ENCODE peak calls at places on chromosomes 16 and 17, in five cellular contexts. Z is neuronal stem cell, O is mesenchymal stem cell, V is H9, G is H1. B is an unnamed sample.

GRCh38 chr17:68955181-68955841 is at the start of gene ABCA8:
- DNase-seq in Z (no peak), G (no peak), O (peak), V (no peak), B (no peak)

GRCh38 chr16:87132361-87133014 is 184.7 kb downstream of the C16orf95 start:
- DNase-seq in G (no peak), Z (peak), O (peak), V (no peak), B (no peak)

GRCh38 chr16:86242244-86243122 is 267.8 kb upstream of the FOXF1 start:
- DNase-seq in V (no peak), Z (no peak), O (no peak), G (peak), B (no peak)

GRCh38 chr16:24993722-24994686 is 21.2 kb downstream of the ARHGAP17 start:
- DNase-seq in G (no peak), V (no peak), Z (no peak), O (peak), B (peak)

GRCh38 chr17:68344701-68345136 is 53.4 kb downstream of the ARSG start:
- DNase-seq in V (no peak), O (no peak), Z (peak), G (no peak), B (no peak)

GRCh38 chr16:27972500-27972899 is 91.0 kb downstream of the GSG1L start:
- DNase-seq in Z (peak), V (peak), O (peak), G (peak), B (peak)

GRCh38 chr17:75707096-75707720 is 14.1 kb upstream of the ITGB4 start:
- DNase-seq in O (no peak), Z (no peak), G (no peak), V (no peak), B (no peak)

GRCh38 chr17:73291260-73291801 is 20.5 kb downstream of the CDC42EP4 start:
- DNase-seq in V (peak), Z (no peak), O (peak), G (no peak), B (no peak)

GRCh38 chr17:21174719-21175118 is 39.2 kb downstream of the TMEM11 start:
- DNase-seq in V (no peak), G (no peak), Z (no peak), O (no peak), B (no peak)

DNA sequence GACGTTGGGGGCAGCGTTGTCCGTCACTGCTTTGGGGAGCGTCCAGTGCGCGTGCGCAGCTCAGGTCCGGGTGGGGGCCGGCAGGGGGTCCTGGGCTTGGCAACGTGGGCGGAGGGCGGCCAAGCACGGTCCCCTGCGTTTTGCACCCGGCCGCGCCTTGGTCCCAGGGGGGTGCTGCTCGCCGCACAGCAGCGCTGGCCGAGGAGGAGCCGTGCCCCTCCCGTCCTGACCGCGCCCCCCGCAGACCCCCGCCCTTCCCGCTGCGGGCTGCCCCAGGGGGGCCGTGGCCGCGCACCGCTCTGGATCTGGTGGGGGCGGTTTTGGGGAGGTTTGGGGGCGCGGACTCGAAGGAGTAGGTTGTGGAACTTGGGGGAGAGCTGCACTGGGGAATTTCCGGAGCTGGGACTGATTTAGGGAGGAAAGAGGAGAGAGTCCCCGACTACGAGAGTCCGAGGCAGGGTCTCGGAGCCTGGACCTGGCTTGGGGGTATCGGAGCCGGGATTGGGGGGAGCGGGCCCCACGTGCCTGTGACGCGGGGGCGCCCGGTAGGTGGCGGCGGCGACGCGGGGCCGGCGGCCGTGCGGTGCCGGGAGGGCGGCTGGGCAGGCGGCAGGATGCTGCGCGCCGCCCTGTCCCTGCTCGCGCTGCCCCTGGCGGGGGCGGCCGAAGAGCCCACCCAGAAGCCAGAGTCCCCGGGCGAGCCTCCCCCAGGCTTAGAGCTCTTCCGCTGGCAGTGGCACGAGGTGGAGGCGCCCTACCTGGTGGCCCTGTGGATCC is at the start of gene SLC9A5:
- DNase-seq in O (peak), G (peak), Z (no peak), V (peak), B (no peak)
- H2AK5ac ChIP-seq in O (peak), G (no peak), Z (peak), V (no peak), B (peak)

GRCh38 chr16:67028555-67029248 is at the start of gene CBFB:
- DNase-seq in G (peak), V (peak), Z (peak), O (peak), B (peak)
- H3K4ac ChIP-seq in G (peak), V (no peak), Z (no peak), O (peak), B (peak)

GRCh38 chr16:790086-790485 is 1.7 kb downstream of the CHTF18 start:
- DNase-seq in O (no peak), V (no peak), G (no peak), Z (no peak), B (no peak)

GRCh38 chr16:788399-789126 is at the start of gene CHTF18:
- DNase-seq in G (peak), Z (peak), O (peak), V (peak), B (peak)

GRCh38 chr16:789451-789850 is 1.0 kb downstream of the CHTF18 start:
- DNase-seq in G (no peak), Z (no peak), O (no peak), V (no peak), B (no peak)

GRCh38 chr16:787261-787966 is 767 bp downstream of the RPUSD1 start:
- DNase-seq in V (no peak), G (no peak), O (no peak), Z (no peak), B (no peak)

DNA sequence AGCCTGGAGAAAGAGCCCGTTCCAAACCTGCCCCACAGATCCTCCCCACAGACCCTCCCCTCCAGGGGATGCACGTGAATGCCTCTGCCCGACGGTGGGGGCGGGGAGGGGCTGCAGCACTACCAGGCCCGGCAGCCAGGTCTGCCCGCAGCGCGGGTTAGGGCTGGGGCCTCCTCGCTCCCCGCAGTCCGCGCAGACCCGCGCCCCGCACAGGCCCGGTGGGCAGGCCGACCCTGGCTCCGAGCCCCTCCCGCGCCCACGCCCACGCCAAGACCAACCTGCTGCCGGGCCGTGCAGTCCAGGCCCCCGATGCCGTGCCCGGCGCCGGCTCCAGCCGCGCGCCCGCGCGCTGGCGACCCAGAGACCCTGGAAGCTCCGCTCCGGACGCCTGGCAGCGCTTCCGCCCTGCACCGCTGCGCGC is at the start of gene RPUSD1:
- DNase-seq in O (peak), G (peak), V (no peak), Z (no peak), B (peak)
- H2BK120ac ChIP-seq in O (no peak), G (peak), V (no peak), Z (no peak), B (no peak)

DNA sequence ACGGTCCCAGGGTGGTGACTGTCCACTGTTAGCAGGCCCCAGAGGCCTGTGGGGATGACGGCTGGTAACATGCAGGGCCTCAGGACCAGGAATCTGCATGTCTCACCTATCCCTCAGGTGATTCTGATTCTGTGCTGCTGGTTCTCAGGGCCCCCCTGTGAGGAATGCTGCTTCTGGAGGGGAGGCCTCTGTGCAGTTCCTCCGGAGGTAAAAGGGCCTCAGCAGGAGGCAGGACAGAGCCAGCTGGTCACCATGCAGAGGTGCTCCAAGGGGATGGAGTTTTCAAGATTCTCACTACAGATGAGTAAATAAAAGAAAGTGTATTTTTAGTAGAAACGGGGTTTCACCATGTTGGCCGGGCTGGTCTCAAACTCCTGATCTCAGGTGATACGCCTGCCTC is 33.8 kb downstream of the CLEC16A start:
- DNase-seq in V (no peak), G (no peak), Z (no peak), O (no peak), B (no peak)
- H2AK5ac ChIP-seq in V (no peak), G (no peak), Z (no peak), O (no peak), B (no peak)

GRCh38 chr17:50498021-50498874 is 10.0 kb upstream of the MYCBPAP start:
- DNase-seq in V (no peak), Z (no peak), O (no peak), G (no peak), B (no peak)

GRCh38 chr17:50495217-50495823 is 12.9 kb upstream of the MYCBPAP start:
- DNase-seq in O (no peak), Z (no peak), V (no peak), G (no peak), B (no peak)

GRCh38 chr17:50493744-50494143 is 14.5 kb upstream of the MYCBPAP start:
- DNase-seq in G (no peak), V (no peak), O (no peak), Z (no peak), B (no peak)

GRCh38 chr17:50499270-50499669 is 9.0 kb upstream of the MYCBPAP start:
- DNase-seq in O (no peak), Z (no peak), V (no peak), G (no peak), B (no peak)

DNA sequence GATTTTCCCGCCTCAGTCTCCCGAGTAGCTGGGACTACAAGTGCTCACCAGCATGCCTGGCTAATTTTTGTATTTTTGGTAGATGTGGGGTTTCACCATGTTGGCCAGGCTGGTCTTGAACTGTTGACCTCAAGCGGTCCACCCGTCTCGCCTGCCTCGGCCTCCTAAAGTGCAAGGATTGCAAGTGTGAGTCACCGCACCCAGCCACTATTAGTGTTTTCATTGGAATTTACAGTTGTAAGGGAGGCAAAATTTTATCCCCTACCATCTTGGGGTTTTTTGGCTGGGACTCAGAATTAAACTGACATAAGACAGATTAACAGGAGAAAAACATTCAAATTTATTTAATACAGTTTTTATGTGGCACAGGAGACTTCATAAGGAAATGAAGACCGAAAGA is 12.3 kb upstream of the MYCBPAP start:
- DNase-seq in V (no peak), Z (no peak), G (no peak), O (no peak), B (no peak)
- H3K4ac ChIP-seq in V (no peak), Z (no peak), G (no peak), O (no peak), B (no peak)

B was measured in mesendoderm.